ENCODE peak calls at places on chromosome 20, in eight cellular contexts. One of them, this sample, is unnamed.

GRCh38 chr20:20064303-20064702 is 12.0 kb downstream of the CFAP61 start:
- DNase-seq in NCI-H2029 treated with DMSO at 0.1 percent for 48 hours: no peak
- DNase-seq in HFFc6: no peak
- DNase-seq in stimulated activated CD4-positive, alpha-beta T cell treated with anti-CD3 and anti-CD28 coated beads, Interleukin-4, amount 100 ng/mL, for 48 hours: no peak
- DNase-seq in hepatic stellate cell: no peak
- DNase-seq in T-cell: no peak
- DNase-seq in PC-3: peak; percentile 12
- DNase-seq in NCI-H2081: no peak
- DNase-seq in this sample: no peak

GRCh38 chr20:10784337-10785183 is 110.8 kb upstream of the JAG1 start:
- DNase-seq in NCI-H2029 treated with DMSO at 0.1 percent for 48 hours: no peak
- DNase-seq in HFFc6: no peak
- DNase-seq in stimulated activated CD4-positive, alpha-beta T cell treated with anti-CD3 and anti-CD28 coated beads, Interleukin-4, amount 100 ng/mL, for 48 hours: no peak
- DNase-seq in hepatic stellate cell: no peak
- DNase-seq in T-cell: no peak
- DNase-seq in PC-3: no peak
- DNase-seq in NCI-H2081: peak; percentile 10
- DNase-seq in this sample: no peak

GRCh38 chr20:48184229-48184628 is 398.9 kb upstream of the SULF2 start:
- DNase-seq in NCI-H2029 treated with DMSO at 0.1 percent for 48 hours: no peak
- DNase-seq in HFFc6: no peak
- DNase-seq in stimulated activated CD4-positive, alpha-beta T cell treated with anti-CD3 and anti-CD28 coated beads, Interleukin-4, amount 100 ng/mL, for 48 hours: no peak
- DNase-seq in hepatic stellate cell: no peak
- DNase-seq in T-cell: no peak
- DNase-seq in PC-3: no peak
- DNase-seq in NCI-H2081: no peak
- DNase-seq in this sample: no peak

GRCh38 chr20:20731945-20732296 is 19.5 kb upstream of the RALGAPA2 start:
- DNase-seq in NCI-H2029 treated with DMSO at 0.1 percent for 48 hours: no peak
- DNase-seq in HFFc6: no peak
- DNase-seq in stimulated activated CD4-positive, alpha-beta T cell treated with anti-CD3 and anti-CD28 coated beads, Interleukin-4, amount 100 ng/mL, for 48 hours: no peak
- DNase-seq in hepatic stellate cell: no peak
- DNase-seq in T-cell: no peak
- DNase-seq in PC-3: no peak
- DNase-seq in NCI-H2081: no peak
- DNase-seq in this sample: no peak

GRCh38 chr20:43717616-43717995 is 9.2 kb downstream of the GTSF1L start:
- DNase-seq in NCI-H2029 treated with DMSO at 0.1 percent for 48 hours: no peak
- DNase-seq in HFFc6: no peak
- DNase-seq in stimulated activated CD4-positive, alpha-beta T cell treated with anti-CD3 and anti-CD28 coated beads, Interleukin-4, amount 100 ng/mL, for 48 hours: no peak
- DNase-seq in hepatic stellate cell: no peak
- DNase-seq in T-cell: no peak
- DNase-seq in PC-3: no peak
- DNase-seq in NCI-H2081: no peak
- DNase-seq in this sample: no peak

GRCh38 chr20:23136893-23137745 is 51.0 kb upstream of the CD93 start:
- DNase-seq in NCI-H2029 treated with DMSO at 0.1 percent for 48 hours: no peak
- DNase-seq in HFFc6: no peak
- DNase-seq in stimulated activated CD4-positive, alpha-beta T cell treated with anti-CD3 and anti-CD28 coated beads, Interleukin-4, amount 100 ng/mL, for 48 hours: no peak
- DNase-seq in hepatic stellate cell: no peak
- DNase-seq in T-cell: no peak
- DNase-seq in PC-3: no peak
- DNase-seq in NCI-H2081: no peak
- DNase-seq in this sample: no peak

GRCh38 chr20:38673731-38674177 is 50.5 kb upstream of the SLC32A1 start:
- DNase-seq in NCI-H2029 treated with DMSO at 0.1 percent for 48 hours: no peak
- DNase-seq in HFFc6: no peak
- DNase-seq in stimulated activated CD4-positive, alpha-beta T cell treated with anti-CD3 and anti-CD28 coated beads, Interleukin-4, amount 100 ng/mL, for 48 hours: no peak
- DNase-seq in hepatic stellate cell: no peak
- DNase-seq in T-cell: no peak
- DNase-seq in PC-3: no peak
- DNase-seq in NCI-H2081: no peak
- DNase-seq in this sample: no peak

GRCh38 chr20:56373942-56374341 is 15.2 kb downstream of the FAM210B start:
- DNase-seq in NCI-H2029 treated with DMSO at 0.1 percent for 48 hours: no peak
- DNase-seq in HFFc6: peak; percentile 97
- DNase-seq in stimulated activated CD4-positive, alpha-beta T cell treated with anti-CD3 and anti-CD28 coated beads, Interleukin-4, amount 100 ng/mL, for 48 hours: no peak
- DNase-seq in hepatic stellate cell: peak; percentile 66
- DNase-seq in T-cell: no peak
- DNase-seq in PC-3: peak; percentile 96
- DNase-seq in NCI-H2081: no peak
- DNase-seq in this sample: peak; percentile 77

GRCh38 chr20:35370751-35371150 is 41.0 kb downstream of the UQCC1 start:
- DNase-seq in NCI-H2029 treated with DMSO at 0.1 percent for 48 hours: no peak
- DNase-seq in HFFc6: no peak
- DNase-seq in stimulated activated CD4-positive, alpha-beta T cell treated with anti-CD3 and anti-CD28 coated beads, Interleukin-4, amount 100 ng/mL, for 48 hours: no peak
- DNase-seq in hepatic stellate cell: no peak
- DNase-seq in T-cell: no peak
- DNase-seq in PC-3: no peak
- DNase-seq in NCI-H2081: no peak
- DNase-seq in this sample: no peak

GRCh38 chr20:38755324-38755910 is 7.2 kb downstream of the ACTR5 start:
- DNase-seq in NCI-H2029 treated with DMSO at 0.1 percent for 48 hours: no peak
- DNase-seq in HFFc6: no peak
- DNase-seq in stimulated activated CD4-positive, alpha-beta T cell treated with anti-CD3 and anti-CD28 coated beads, Interleukin-4, amount 100 ng/mL, for 48 hours: no peak
- DNase-seq in hepatic stellate cell: no peak
- DNase-seq in T-cell: no peak
- DNase-seq in PC-3: no peak
- DNase-seq in NCI-H2081: no peak
- DNase-seq in this sample: no peak

GRCh38 chr20:33606114-33606771 is 55.9 kb upstream of the C20orf144 start:
- DNase-seq in NCI-H2029 treated with DMSO at 0.1 percent for 48 hours: no peak
- DNase-seq in HFFc6: no peak
- DNase-seq in stimulated activated CD4-positive, alpha-beta T cell treated with anti-CD3 and anti-CD28 coated beads, Interleukin-4, amount 100 ng/mL, for 48 hours: no peak
- DNase-seq in hepatic stellate cell: no peak
- DNase-seq in T-cell: no peak
- DNase-seq in PC-3: no peak
- DNase-seq in NCI-H2081: no peak
- DNase-seq in this sample: no peak

This sample was measured in Kasumi-1.